ENCODE peak calls at places on chromosome 13, in four cellular contexts. D, G, O and E are unnamed samples.

GRCh38 chr13:40662866-40663265 is 3.6 kb downstream of the FOXO1 start:
- DNase-seq in D (no peak), G (no peak), O (no peak), E (no peak)

GRCh38 chr13:50993371-50993770 is 83.8 kb downstream of the RNASEH2B start:
- DNase-seq in D (no peak), G (no peak), O (no peak), E (no peak)

GRCh38 chr13:111204438-111205177 is 89.5 kb downstream of the ARHGEF7 start:
- DNase-seq in D (no peak), G (peak), O (no peak), E (no peak)

GRCh38 chr13:34358811-34359513 is 541.0 kb downstream of the RFC3 start:
- DNase-seq in D (no peak), G (no peak), O (no peak), E (no peak)

GRCh38 chr13:49791214-49791752 is 1.2 kb downstream of the KPNA3 start:
- DNase-seq in D (no peak), G (no peak), O (no peak), E (peak)

GRCh38 chr13:110341445-110342247 is 34.6 kb downstream of the COL4A2 start:
- DNase-seq in D (peak), G (no peak), O (peak), E (no peak)

GRCh38 chr13:40453666-40454030 is 212.8 kb downstream of the FOXO1 start:
- DNase-seq in D (no peak), G (no peak), O (no peak), E (no peak)

GRCh38 chr13:51585696-51586095 is 1.4 kb downstream of the WDFY2 start:
- DNase-seq in D (no peak), G (no peak), O (no peak), E (no peak)

GRCh38 chr13:40341086-40341471 is 325.4 kb downstream of the FOXO1 start:
- DNase-seq in D (no peak), G (no peak), O (no peak), E (no peak)

GRCh38 chr13:66195238-66195637 is 1034.9 kb downstream of the PCDH9 start:
- DNase-seq in D (no peak), G (no peak), O (no peak), E (no peak)

GRCh38 chr13:85503797-85504196 is 295.4 kb downstream of the SLITRK6 start:
- DNase-seq in D (no peak), G (no peak), O (no peak), E (no peak)

GRCh38 chr13:71813187-71813586 is 53.8 kb downstream of the DACH1 start:
- DNase-seq in D (no peak), G (no peak), O (no peak), E (no peak)

GRCh38 chr13:93368296-93368695 is 141.7 kb downstream of the GPC6 start:
- DNase-seq in D (no peak), G (no peak), O (no peak), E (no peak)